ENCODE peak calls at places on chromosome 17, in four cellular contexts. One of them, this sample, is unnamed.

GRCh38 chr17:28398280-28398981 is 7.6 kb downstream of the SLC46A1 start:
- DNase-seq in K562: peak; percentile 20
- DNase-seq in H1: no peak
- DNase-seq in GM12878: no peak
- DNase-seq in this sample: peak; percentile 8

GRCh38 chr17:70332356-70332755 is 163.0 kb downstream of the KCNJ2 start:
- DNase-seq in K562: no peak
- DNase-seq in H1: no peak
- DNase-seq in GM12878: no peak
- DNase-seq in this sample: no peak

GRCh38 chr17:21285164-21286065 is 904 bp downstream of the MAP2K3 start:
- DNase-seq in K562: peak; percentile 20
- DNase-seq in H1: no peak
- DNase-seq in GM12878: no peak
- DNase-seq in this sample: no peak

GRCh38 chr17:2150871-2151270 is 96.0 kb downstream of the HIC1 start:
- DNase-seq in K562: no peak
- DNase-seq in H1: no peak
- DNase-seq in GM12878: no peak
- DNase-seq in this sample: no peak

GRCh38 chr17:33267279-33267790 is 25.8 kb downstream of the ASIC2 start:
- DNase-seq in K562: no peak
- DNase-seq in H1: no peak
- DNase-seq in GM12878: no peak
- DNase-seq in this sample: no peak

GRCh38 chr17:74512041-74512440 is 19.2 kb downstream of the CD300LB start:
- DNase-seq in K562: no peak
- DNase-seq in H1: no peak
- DNase-seq in GM12878: no peak
- DNase-seq in this sample: no peak

GRCh38 chr17:69802045-69802740 is 272.8 kb upstream of the KCNJ16 start:
- DNase-seq in K562: no peak
- DNase-seq in H1: no peak
- DNase-seq in GM12878: no peak
- DNase-seq in this sample: no peak

GRCh38 chr17:2282297-2282873 is 21.2 kb downstream of the SMG6 start:
- DNase-seq in K562: peak; percentile 62
- DNase-seq in H1: no peak
- DNase-seq in GM12878: no peak
- DNase-seq in this sample: peak; percentile 60

GRCh38 chr17:75679706-75680201 is 12.6 kb downstream of the SAP30BP start:
- DNase-seq in K562: no peak
- DNase-seq in H1: no peak
- DNase-seq in GM12878: no peak
- DNase-seq in this sample: no peak

GRCh38 chr17:12985431-12986285 is 32.2 kb downstream of the ELAC2 start:
- DNase-seq in K562: no peak
- DNase-seq in H1: no peak
- DNase-seq in GM12878: no peak
- DNase-seq in this sample: no peak

GRCh38 chr17:44023545-44024270 is 8.9 kb upstream of the TMEM101 start:
- DNase-seq in K562: no peak
- DNase-seq in H1: no peak
- DNase-seq in GM12878: no peak
- DNase-seq in this sample: no peak

GRCh38 chr17:17580662-17581470 is 10.6 kb downstream of the PEMT start:
- DNase-seq in K562: no peak
- DNase-seq in H1: no peak
- DNase-seq in GM12878: no peak
- DNase-seq in this sample: peak; percentile 77

GRCh38 chr17:64262422-64263260 is at the start of gene TEX2:
- DNase-seq in K562: peak; percentile 62
- DNase-seq in H1: no peak
- DNase-seq in GM12878: no peak
- DNase-seq in this sample: peak; percentile 39

GRCh38 chr17:39231587-39232551 is 6.1 kb upstream of the STAC2 start:
- DNase-seq in K562: peak; percentile 66
- DNase-seq in H1: no peak
- DNase-seq in GM12878: no peak
- DNase-seq in this sample: no peak

GRCh38 chr17:56389356-56389755 is 204.1 kb upstream of the NOG start:
- DNase-seq in K562: no peak
- DNase-seq in H1: no peak
- DNase-seq in GM12878: no peak
- DNase-seq in this sample: no peak

GRCh38 chr17:78399028-78399692 is 20.7 kb downstream of the PGS1 start:
- DNase-seq in K562: no peak
- DNase-seq in H1: no peak
- DNase-seq in GM12878: no peak
- DNase-seq in this sample: no peak

GRCh38 chr17:8057691-8058114 is 18.8 kb downstream of the ALOX15B start:
- DNase-seq in K562: peak; percentile 76
- DNase-seq in H1: no peak
- DNase-seq in GM12878: peak; percentile 45
- DNase-seq in this sample: peak; percentile 75

GRCh38 chr17:323721-324139 is 28.9 kb downstream of the RPH3AL start:
- DNase-seq in K562: no peak
- DNase-seq in H1: no peak
- DNase-seq in GM12878: no peak
- DNase-seq in this sample: no peak

GRCh38 chr17:6420173-6420641 is 14.7 kb downstream of the AIPL1 start:
- DNase-seq in K562: peak; percentile 6
- DNase-seq in H1: no peak
- DNase-seq in GM12878: no peak
- DNase-seq in this sample: no peak

GRCh38 chr17:13813347-13814240 is 211.9 kb upstream of the HS3ST3A1 start:
- DNase-seq in K562: no peak
- DNase-seq in H1: no peak
- DNase-seq in GM12878: no peak
- DNase-seq in this sample: peak; percentile 13

GRCh38 chr17:61158372-61158771 is 241.3 kb upstream of the TBX2 start:
- DNase-seq in K562: no peak
- DNase-seq in H1: no peak
- DNase-seq in GM12878: no peak
- DNase-seq in this sample: no peak

GRCh38 chr17:41226051-41226450 is 397 bp upstream of the KRTAP9-2 start:
- DNase-seq in K562: no peak
- DNase-seq in H1: no peak
- DNase-seq in GM12878: no peak
- DNase-seq in this sample: no peak

GRCh38 chr17:29571883-29572681 is 3.6 kb downstream of the TP53I13 start:
- DNase-seq in K562: no peak
- DNase-seq in H1: no peak
- DNase-seq in GM12878: no peak
- DNase-seq in this sample: no peak

DNA sequence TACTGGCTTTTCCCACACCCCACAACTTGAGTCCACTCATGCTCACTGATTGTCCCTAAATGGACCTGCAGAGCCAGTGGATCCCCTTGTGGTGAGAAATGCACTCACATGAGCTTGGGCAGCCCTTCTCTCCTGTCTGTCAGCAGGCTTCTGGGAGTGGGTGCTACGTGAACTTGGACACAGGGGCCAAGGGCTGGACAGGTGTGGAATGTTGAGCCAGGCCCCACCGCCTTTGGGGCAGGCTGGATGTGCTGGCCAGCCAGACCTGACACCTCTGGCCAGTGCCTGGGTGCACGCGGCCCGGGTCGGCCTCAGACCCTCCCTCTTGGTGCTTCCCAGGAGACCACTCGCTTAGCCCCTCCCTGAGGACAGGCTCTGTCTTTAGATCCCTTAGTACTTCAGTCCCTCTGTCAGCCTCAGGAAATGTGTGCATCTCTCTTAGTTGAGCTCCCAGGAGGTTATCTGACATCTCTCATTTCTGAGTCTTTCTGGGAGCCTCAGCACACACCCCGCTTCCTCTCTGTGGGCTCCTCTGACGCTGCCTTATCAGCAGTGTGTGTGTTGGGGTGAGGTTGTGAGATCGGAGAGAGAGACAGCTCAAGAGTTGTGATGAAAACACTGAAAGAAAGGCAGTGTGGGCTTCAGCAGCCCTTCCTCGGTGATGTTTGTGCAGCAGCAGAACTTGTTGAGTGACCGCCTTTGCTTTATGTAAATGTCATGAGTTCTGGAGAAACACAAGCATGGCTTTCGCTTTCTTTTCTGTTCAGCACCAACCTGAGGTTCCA is 117.0 kb downstream of the RAB11FIP4 start:
- DNase-seq in K562: peak; percentile 86
- DNase-seq in H1: no peak
- DNase-seq in GM12878: peak; percentile 69
- DNase-seq in this sample: peak; percentile 32
- TF ChIP-seq HDAC2 in K562: no peak
- TF ChIP-seq HDAC2 in H1: no peak
- TF ChIP-seq HDAC2 in GM12878: no peak
- TF ChIP-seq HDAC2 in this sample: no peak

GRCh38 chr17:10349403-10349802 is 23.4 kb downstream of the MYH13 start:
- DNase-seq in K562: no peak
- DNase-seq in H1: no peak
- DNase-seq in GM12878: no peak
- DNase-seq in this sample: no peak
- TF ChIP-seq SIN3A in K562: no peak
- TF ChIP-seq SIN3A in H1: no peak
- TF ChIP-seq SIN3A in GM12878: no peak
- TF ChIP-seq SIN3A in this sample: no peak

GRCh38 chr17:31132977-31133376 is 38.2 kb downstream of the NF1 start:
- DNase-seq in K562: no peak
- DNase-seq in H1: no peak
- DNase-seq in GM12878: no peak
- DNase-seq in this sample: no peak

GRCh38 chr17:31134526-31134925 is 39.7 kb downstream of the NF1 start:
- DNase-seq in K562: no peak
- DNase-seq in H1: no peak
- DNase-seq in GM12878: no peak
- DNase-seq in this sample: no peak

GRCh38 chr17:31140127-31140526 is 45.4 kb downstream of the NF1 start:
- DNase-seq in K562: no peak
- DNase-seq in H1: no peak
- DNase-seq in GM12878: no peak
- DNase-seq in this sample: no peak

GRCh38 chr17:31131299-31131698 is 36.5 kb downstream of the NF1 start:
- DNase-seq in K562: no peak
- DNase-seq in H1: no peak
- DNase-seq in GM12878: no peak
- DNase-seq in this sample: no peak

DNA sequence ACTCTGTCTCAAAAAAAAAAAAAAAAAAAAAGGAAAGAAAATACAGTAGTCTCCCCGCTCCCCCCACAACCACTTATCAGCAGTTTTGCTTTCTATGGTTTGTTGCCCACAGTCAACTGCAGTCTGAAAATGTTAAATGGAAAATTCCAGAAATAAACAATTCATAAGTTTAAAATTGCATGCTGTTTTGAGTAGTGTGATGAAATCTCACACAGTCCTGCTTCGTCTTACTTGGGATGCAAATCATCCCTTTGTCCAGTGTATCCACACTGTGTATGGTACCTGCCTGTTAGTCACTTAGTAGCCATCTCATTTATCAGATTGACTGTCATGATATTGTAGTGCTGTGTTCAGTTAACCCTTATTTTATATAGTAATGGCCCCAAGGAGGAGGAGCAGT is 41.5 kb downstream of the NF1 start:
- DNase-seq in K562: no peak
- DNase-seq in H1: no peak
- DNase-seq in GM12878: no peak
- DNase-seq in this sample: no peak
- TF ChIP-seq RFX5 in K562: no peak
- TF ChIP-seq RFX5 in H1: no peak
- TF ChIP-seq RFX5 in GM12878: no peak
- TF ChIP-seq RFX5 in this sample: no peak

GRCh38 chr17:11178576-11178975 is 62.4 kb upstream of the SHISA6 start:
- DNase-seq in K562: no peak
- DNase-seq in H1: no peak
- DNase-seq in GM12878: no peak
- DNase-seq in this sample: no peak

GRCh38 chr17:11177340-11177739 is 63.7 kb upstream of the SHISA6 start:
- DNase-seq in K562: no peak
- DNase-seq in H1: no peak
- DNase-seq in GM12878: no peak
- DNase-seq in this sample: no peak

GRCh38 chr17:11176549-11176948 is 64.5 kb upstream of the SHISA6 start:
- DNase-seq in K562: no peak
- DNase-seq in H1: no peak
- DNase-seq in GM12878: no peak
- DNase-seq in this sample: no peak

GRCh38 chr17:11182430-11182829 is 58.6 kb upstream of the SHISA6 start:
- DNase-seq in K562: no peak
- DNase-seq in H1: no peak
- DNase-seq in GM12878: no peak
- DNase-seq in this sample: no peak
- TF ChIP-seq HDAC2 in K562: no peak
- TF ChIP-seq HDAC2 in H1: no peak
- TF ChIP-seq HDAC2 in GM12878: no peak
- TF ChIP-seq HDAC2 in this sample: no peak